ENCODE peak calls at places on chromosomes 7 and 10, in six cellular contexts. U is HCT116, H is K562, J is upper lobe of left lung, S is GM12878, I is HepG2. D is an unnamed sample.

GRCh38 chr10:103569877-103570276 is 76.4 kb downstream of the NEURL1 start:
- ATAC-seq in H (no peak), U (no peak), I (no peak), S (no peak), J (no peak), D (no peak)

GRCh38 chr10:44974628-44975431 is 3.8 kb downstream of the DEPP1 start:
- ATAC-seq in J (peak; percentile 87), S (peak; percentile 86), U (peak; percentile 84), I (peak; percentile 58), H (peak; percentile 94), D (peak; percentile 65)

GRCh38 chr7:130096243-130096827 is 26.0 kb downstream of the KLHDC10 start:
- ATAC-seq in H (no peak), S (no peak), I (no peak), J (no peak), U (no peak), D (no peak)

GRCh38 chr7:1586827-1587705 is 17.2 kb upstream of the PSMG3 start:
- ATAC-seq in H (no peak), U (no peak), J (no peak), I (no peak), S (no peak), D (no peak)

GRCh38 chr10:52313350-52314006 is 603 bp upstream of the DKK1 start:
- ATAC-seq in U (peak; percentile 36), S (no peak), J (no peak), H (no peak), I (peak; percentile 36), D (no peak)

GRCh38 chr10:25912796-25913195 is 21.2 kb upstream of the MYO3A start:
- ATAC-seq in S (no peak), U (no peak), H (no peak), J (no peak), I (no peak), D (no peak)

GRCh38 chr7:152504367-152504766 is 68.6 kb upstream of the KMT2C start:
- ATAC-seq in H (peak; percentile 46), S (no peak), I (no peak), U (no peak), J (no peak), D (no peak)

GRCh38 chr7:130020434-130020833 is 30.7 kb downstream of the ZC3HC1 start:
- ATAC-seq in I (no peak), S (no peak), H (no peak), U (no peak), J (no peak), D (no peak)

GRCh38 chr10:19031763-19032162 is 16.8 kb upstream of the MALRD1 start:
- ATAC-seq in J (no peak), I (no peak), H (no peak), S (no peak), U (no peak), D (no peak)

GRCh38 chr7:127928222-127928621 is 103.0 kb downstream of the LRRC4 start:
- ATAC-seq in U (no peak), S (no peak), J (no peak), H (no peak), I (no peak), D (no peak)

GRCh38 chr10:32943854-32944661 is 14.0 kb downstream of the ITGB1 start:
- ATAC-seq in U (no peak), H (peak; percentile 43), I (peak; percentile 96), J (peak; percentile 71), S (no peak), D (peak; percentile 50)

GRCh38 chr7:33185786-33186185 is 56.4 kb downstream of the BBS9 start:
- ATAC-seq in J (no peak), U (peak; percentile 91), H (peak; percentile 90), S (peak; percentile 84), I (peak; percentile 85), D (no peak)

GRCh38 chr10:87656431-87657072 is 3.1 kb upstream of the PAPSS2 start:
- ATAC-seq in H (peak; percentile 78), S (peak; percentile 76), I (peak; percentile 21), U (no peak), J (no peak), D (no peak)

GRCh38 chr10:84523509-84523908 is 195.1 kb downstream of the CCSER2 start:
- ATAC-seq in I (peak; percentile 94), H (no peak), S (no peak), U (no peak), J (no peak), D (no peak)

GRCh38 chr10:91598211-91598981 is 34.5 kb downstream of the PPP1R3C start:
- ATAC-seq in J (no peak), U (peak; percentile 80), H (no peak), I (no peak), S (no peak), D (peak; percentile 75)

GRCh38 chr10:122159159-122159970 is 111.7 kb upstream of the BTBD16 start:
- ATAC-seq in J (no peak), H (no peak), U (peak; percentile 7), I (no peak), S (no peak), D (no peak)

GRCh38 chr7:95871078-95871848 is 98.9 kb downstream of the DYNC1I1 start:
- ATAC-seq in S (peak; percentile 69), J (no peak), U (peak; percentile 73), H (peak; percentile 89), I (peak; percentile 71), D (peak; percentile 44)

GRCh38 chr7:156527458-156527890 is 113.1 kb upstream of the RNF32 start:
- ATAC-seq in H (no peak), S (no peak), U (no peak), I (peak; percentile 79), J (no peak), D (no peak)

GRCh38 chr7:1961776-1962276 is 270.9 kb downstream of the MAD1L1 start:
- ATAC-seq in H (no peak), J (no peak), S (peak; percentile 18), I (no peak), U (peak; percentile 64), D (no peak)

GRCh38 chr7:135254-135653 is 57.1 kb upstream of the FAM20C start:
- ATAC-seq in I (no peak), U (no peak), H (no peak), S (no peak), J (no peak), D (no peak)

GRCh38 chr7:51160990-51161615 is 155.5 kb downstream of the COBL start:
- ATAC-seq in J (peak; percentile 75), H (peak; percentile 91), U (peak; percentile 54), S (peak; percentile 81), I (peak; percentile 84), D (peak; percentile 71)

GRCh38 chr7:143049380-143049779 is 2.8 kb upstream of the OR6V1 start:
- ATAC-seq in I (no peak), U (no peak), H (no peak), S (no peak), J (no peak), D (no peak)

GRCh38 chr10:104045151-104046089 is 40.3 kb downstream of the COL17A1 start:
- ATAC-seq in S (peak; percentile 88), H (peak; percentile 88), J (no peak), U (peak; percentile 93), I (peak; percentile 89), D (peak; percentile 56)

GRCh38 chr7:87480386-87480785 is 4.9 kb upstream of the ABCB4 start:
- ATAC-seq in S (no peak), I (no peak), H (no peak), J (no peak), U (no peak), D (no peak)

GRCh38 chr10:84353052-84353803 is 24.8 kb downstream of the CCSER2 start:
- ATAC-seq in U (no peak), J (peak; percentile 34), H (no peak), I (no peak), S (no peak), D (no peak)

GRCh38 chr10:19302117-19302516 is 253.5 kb downstream of the MALRD1 start:
- ATAC-seq in I (no peak), H (no peak), S (peak; percentile 32), U (no peak), J (no peak), D (no peak)

GRCh38 chr10:98368644-98369043 is 46.3 kb downstream of the PYROXD2 start:
- ATAC-seq in J (no peak), S (no peak), H (no peak), I (no peak), U (no peak), D (no peak)

GRCh38 chr10:98371421-98371820 is 43.6 kb downstream of the PYROXD2 start:
- ATAC-seq in J (no peak), H (no peak), S (no peak), U (no peak), I (no peak), D (no peak)

GRCh38 chr10:98367626-98368451 is 47.1 kb downstream of the PYROXD2 start:
- ATAC-seq in S (no peak), U (no peak), H (no peak), J (no peak), I (no peak), D (no peak)

GRCh38 chr10:98373260-98373659 is 41.7 kb downstream of the PYROXD2 start:
- ATAC-seq in J (no peak), U (no peak), I (no peak), S (no peak), H (no peak), D (no peak)

GRCh38 chr10:98369801-98370200 is 45.2 kb downstream of the PYROXD2 start:
- ATAC-seq in H (no peak), I (no peak), J (no peak), S (no peak), U (no peak), D (no peak)
- TF ChIP-seq POLR2AphosphoS5 in H (no peak), I (no peak), J (no peak), S (no peak), U (no peak), D (no peak)

GRCh38 chr10:29585488-29585976 is 49.2 kb downstream of the SVIL start:
- ATAC-seq in J (no peak), S (no peak), U (peak; percentile 86), I (peak; percentile 79), H (no peak), D (no peak)
- TF ChIP-seq POLR2A in J (no peak), S (no peak), U (no peak), I (no peak), H (no peak), D (no peak)

DNA sequence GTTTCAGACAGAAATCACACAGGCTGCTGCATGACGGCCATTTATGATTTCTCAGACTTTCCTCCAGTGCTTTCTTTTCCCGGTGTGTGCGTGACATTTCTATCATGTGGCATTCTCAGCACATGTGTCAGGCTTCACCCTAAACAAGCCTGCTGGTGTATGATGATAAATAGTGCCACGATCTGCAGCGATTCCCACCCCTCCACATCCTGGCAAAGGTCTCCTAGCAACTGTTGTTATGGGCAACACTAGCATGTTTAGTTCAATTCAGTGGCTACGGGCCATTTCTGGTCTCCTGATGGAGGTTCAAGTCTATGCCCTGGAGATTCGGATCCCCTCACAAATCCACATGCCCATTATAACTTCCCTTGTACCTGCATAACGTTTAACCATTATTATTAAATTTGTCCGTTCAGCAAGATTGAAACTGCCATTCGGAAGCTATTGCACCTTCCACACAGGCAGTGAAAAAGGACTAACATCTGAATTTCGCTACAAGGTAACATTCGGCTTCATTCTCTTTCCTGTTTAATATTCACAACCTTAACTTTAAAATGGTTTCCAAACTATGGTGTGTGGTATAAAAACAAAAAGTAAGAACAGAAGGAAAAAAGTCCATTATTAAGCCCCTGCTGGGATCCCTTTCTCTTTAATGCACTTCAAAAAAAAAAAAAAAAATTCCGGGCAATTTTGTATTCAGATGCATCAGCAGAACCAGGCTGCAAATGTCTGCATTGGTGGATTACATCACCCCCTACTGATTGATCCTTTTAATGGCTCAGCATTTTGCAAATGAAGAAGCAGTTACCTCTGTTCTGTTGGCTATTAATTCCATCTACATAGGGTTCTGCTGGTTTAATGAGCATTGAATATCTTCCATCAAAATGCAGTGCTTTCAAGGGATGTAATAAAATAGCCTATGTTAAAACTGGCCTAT is 90.2 kb downstream of the FRMD4A start:
- ATAC-seq in J (no peak), H (no peak), I (no peak), S (no peak), U (no peak), D (no peak)
- TF ChIP-seq CTCF in J (no peak), H (peak; percentile 27), I (no peak), S (no peak), U (no peak), D (no peak)

GRCh38 chr10:74977913-74978847 is 133.3 kb upstream of the SAMD8 start:
- ATAC-seq in J (no peak), I (no peak), S (peak; percentile 92), U (no peak), H (no peak), D (no peak)
- TF ChIP-seq POLR2AphosphoS5 in J (no peak), I (no peak), S (peak; percentile 31), U (no peak), H (no peak), D (no peak)